ENCODE peak calls at places on chromosomes 1 and 21, in five cellular contexts. H, E, I, X and K are unnamed samples.

GRCh38 chr1:32220746-32221580 is 1.2 kb downstream of the TMEM234 start:
- DNase-seq in I (no peak), H (no peak), E (no peak), X (no peak), K (no peak)

GRCh38 chr1:160777486-160778089 is 18.4 kb upstream of the LY9 start:
- DNase-seq in H (peak), X (peak), E (peak), I (no peak), K (no peak)

GRCh38 chr1:245092638-245092976 is 62.2 kb upstream of the KIF26B start:
- DNase-seq in H (no peak), X (no peak), E (no peak), I (no peak), K (no peak)

GRCh38 chr1:8283058-8283884 is 34.6 kb upstream of the SLC45A1 start:
- DNase-seq in H (no peak), X (no peak), E (peak), I (no peak), K (peak)

GRCh38 chr21:42684109-42684916 is 30.9 kb downstream of the PDE9A start:
- DNase-seq in H (peak), I (no peak), E (no peak), X (no peak), K (no peak)

GRCh38 chr1:47562799-47563198 is 125.0 kb downstream of the FOXD2 start:
- DNase-seq in E (no peak), X (peak), I (no peak), H (no peak), K (no peak)

GRCh38 chr1:52636701-52637695 is 4.0 kb downstream of the SHISAL2A start:
- DNase-seq in X (no peak), H (peak), E (peak), I (no peak), K (peak)

GRCh38 chr1:119884700-119885099 is 11.6 kb downstream of the ADAM30 start:
- DNase-seq in X (no peak), I (no peak), H (no peak), E (no peak), K (no peak)

GRCh38 chr1:55184859-55185258 is 30.3 kb downstream of the USP24 start:
- DNase-seq in I (no peak), E (no peak), X (no peak), H (no peak), K (no peak)

GRCh38 chr1:110525250-110525597 is 6.2 kb upstream of the KCNA10 start:
- DNase-seq in E (no peak), X (peak), I (no peak), H (no peak), K (no peak)

GRCh38 chr1:9129391-9130041 is 614 bp upstream of the GPR157 start:
- DNase-seq in E (peak), H (peak), I (peak), X (peak), K (peak)

GRCh38 chr1:61254629-61255323 is 172.4 kb downstream of the NFIA start:
- DNase-seq in I (no peak), E (no peak), H (no peak), X (peak), K (no peak)

GRCh38 chr1:171422489-171422888 is 62.8 kb upstream of the PRRC2C start:
- DNase-seq in H (no peak), X (peak), E (no peak), I (no peak), K (no peak)